ENCODE peak calls at places on chromosomes 13 and 19, in ten cellular contexts. J, P, U, X, B, M, G, R, Z and O are unnamed samples.

GRCh38 chr19:43780706-43781525 is at the start of gene KCNN4:
- DNase-seq in J (no peak), P (peak), U (peak), X (no peak), B (no peak), M (peak), G (peak), R (peak), Z (no peak), O (no peak)

GRCh38 chr13:110913911-110914292 is 967 bp downstream of the ANKRD10 start:
- DNase-seq in J (no peak), P (no peak), U (no peak), X (peak), B (no peak), M (peak), G (no peak), R (no peak), Z (no peak), O (no peak)

GRCh38 chr13:94020833-94021232 is 458.6 kb downstream of the DCT start:
- DNase-seq in J (no peak), P (no peak), U (peak), X (no peak), B (no peak), M (peak), G (peak), R (no peak), Z (no peak), O (no peak)

GRCh38 chr13:99178636-99179035 is 22.0 kb upstream of the UBAC2 start:
- DNase-seq in J (no peak), P (no peak), U (peak), X (no peak), B (no peak), M (no peak), G (no peak), R (no peak), Z (no peak), O (peak)

GRCh38 chr19:54526972-54527371 is 24.3 kb downstream of the LAIR2 start:
- DNase-seq in J (no peak), P (no peak), U (no peak), X (no peak), B (no peak), M (no peak), G (no peak), R (no peak), Z (no peak), O (no peak)

GRCh38 chr13:76231522-76232167 is 595.5 kb downstream of the LMO7 start:
- DNase-seq in J (no peak), P (no peak), U (no peak), X (no peak), B (no peak), M (peak), G (peak), R (no peak), Z (no peak), O (no peak)

GRCh38 chr13:57784633-57785032 is 153.1 kb downstream of the PCDH17 start:
- DNase-seq in J (no peak), P (no peak), U (no peak), X (no peak), B (no peak), M (no peak), G (no peak), R (no peak), Z (no peak), O (no peak)

GRCh38 chr13:52195052-52195837 is 35.8 kb upstream of the NEK3 start:
- DNase-seq in J (no peak), P (peak), U (peak), X (peak), B (peak), M (peak), G (no peak), R (peak), Z (no peak), O (no peak)

GRCh38 chr19:10915511-10916091 is 12.8 kb downstream of the YIPF2 start:
- DNase-seq in J (no peak), P (no peak), U (peak), X (no peak), B (peak), M (peak), G (peak), R (no peak), Z (no peak), O (no peak)

GRCh38 chr13:91046715-91047327 is 300.7 kb upstream of the MIR17HG start:
- DNase-seq in J (no peak), P (no peak), U (peak), X (no peak), B (peak), M (no peak), G (no peak), R (no peak), Z (no peak), O (no peak)

GRCh38 chr13:48303331-48304131 is at the start of gene RB1:
- DNase-seq in J (peak), P (peak), U (peak), X (peak), B (peak), M (peak), G (peak), R (peak), Z (peak), O (peak)

GRCh38 chr19:13887039-13887438 is 10.1 kb downstream of the NANOS3 start:
- DNase-seq in J (no peak), P (no peak), U (no peak), X (no peak), B (no peak), M (no peak), G (no peak), R (no peak), Z (no peak), O (no peak)

GRCh38 chr13:63198076-63198475 is 1782.4 kb upstream of the PCDH20 start:
- DNase-seq in J (no peak), P (no peak), U (peak), X (no peak), B (peak), M (no peak), G (peak), R (no peak), Z (peak), O (no peak)

GRCh38 chr19:2775556-2776430 is 7.3 kb downstream of the SGTA start:
- DNase-seq in J (no peak), P (peak), U (peak), X (no peak), B (no peak), M (no peak), G (peak), R (peak), Z (no peak), O (peak)

GRCh38 chr13:23384111-23384510 is 49.4 kb downstream of the SACS start:
- DNase-seq in J (no peak), P (peak), U (peak), X (no peak), B (no peak), M (peak), G (peak), R (no peak), Z (no peak), O (no peak)

GRCh38 chr19:465056-465816 is 4.4 kb upstream of the SHC2 start:
- DNase-seq in J (no peak), P (no peak), U (no peak), X (no peak), B (no peak), M (no peak), G (no peak), R (no peak), Z (no peak), O (no peak)

GRCh38 chr13:77362166-77362565 is 35.3 kb upstream of the MYCBP2 start:
- DNase-seq in J (no peak), P (no peak), U (no peak), X (no peak), B (no peak), M (no peak), G (no peak), R (no peak), Z (no peak), O (no peak)

GRCh38 chr13:52879950-52880650 is 31.7 kb upstream of the PCDH8 start:
- DNase-seq in J (no peak), P (no peak), U (no peak), X (no peak), B (peak), M (no peak), G (no peak), R (no peak), Z (no peak), O (no peak)

GRCh38 chr19:41699231-41699967 is 9.0 kb upstream of the CEACAM5 start:
- DNase-seq in J (no peak), P (no peak), U (no peak), X (peak), B (no peak), M (peak), G (peak), R (peak), Z (no peak), O (no peak)

GRCh38 chr19:2602391-2603181 is 99.9 kb downstream of the GNG7 start:
- DNase-seq in J (no peak), P (no peak), U (peak), X (peak), B (peak), M (peak), G (peak), R (no peak), Z (no peak), O (no peak)

GRCh38 chr13:20192470-20193141 is at the start of gene GJB2:
- DNase-seq in J (no peak), P (peak), U (no peak), X (peak), B (no peak), M (no peak), G (no peak), R (no peak), Z (no peak), O (peak)

GRCh38 chr19:2309734-2310362 is 1.9 kb upstream of the LINGO3 start:
- DNase-seq in J (no peak), P (no peak), U (no peak), X (no peak), B (peak), M (no peak), G (peak), R (no peak), Z (peak), O (peak)

GRCh38 chr13:109924376-109924775 is 138.0 kb upstream of the IRS2 start:
- DNase-seq in J (no peak), P (no peak), U (peak), X (no peak), B (no peak), M (no peak), G (no peak), R (no peak), Z (no peak), O (no peak)

GRCh38 chr19:11092181-11092538 is 2.9 kb downstream of the LDLR start:
- DNase-seq in J (no peak), P (no peak), U (peak), X (no peak), B (no peak), M (peak), G (peak), R (no peak), Z (peak), O (no peak)

GRCh38 chr13:42728507-42729180 is 52.7 kb upstream of the FAM216B start:
- DNase-seq in J (no peak), P (no peak), U (peak), X (no peak), B (no peak), M (peak), G (no peak), R (no peak), Z (no peak), O (no peak)

GRCh38 chr13:73040968-73041580 is 17.7 kb upstream of the KLF5 start:
- DNase-seq in J (no peak), P (no peak), U (no peak), X (no peak), B (no peak), M (peak), G (no peak), R (no peak), Z (no peak), O (no peak)